ENCODE peak calls at places on chromosomes 2 and 18, in seven cellular contexts. L is SW480, Z is psoas muscle, F is GM23248, Y is dorsolateral prefrontal cortex, V is sciatic nerve, G is MCF 10A. D is an unnamed sample.

GRCh38 chr2:280655-281110 is 7.2 kb downstream of the ALKAL2 start:
- DNase-seq in L (no peak), Z (no peak), F (no peak), Y (no peak), V (no peak), G (no peak), D (no peak)

GRCh38 chr2:149040451-149040850 is 2.0 kb downstream of the LYPD6B start:
- DNase-seq in L (peak), Z (no peak), F (peak), Y (no peak), V (no peak), G (peak), D (peak)

GRCh38 chr18:47830772-47831171 is 99.7 kb downstream of the SMAD2 start:
- DNase-seq in L (no peak), Z (no peak), F (no peak), Y (no peak), V (no peak), G (no peak), D (no peak)

GRCh38 chr2:224948859-224949258 is 93.4 kb downstream of the DOCK10 start:
- DNase-seq in L (no peak), Z (no peak), F (peak), Y (no peak), V (no peak), G (peak), D (peak)

GRCh38 chr2:217387776-217388381 is 528.0 kb upstream of the TNP1 start:
- DNase-seq in L (peak), Z (no peak), F (no peak), Y (no peak), V (no peak), G (no peak), D (no peak)

GRCh38 chr2:36655456-36655855 is 41.1 kb upstream of the VIT start:
- DNase-seq in L (no peak), Z (no peak), F (peak), Y (no peak), V (no peak), G (no peak), D (peak)

GRCh38 chr2:74481961-74482800 is 617 bp downstream of the CCDC142 start:
- DNase-seq in L (peak), Z (no peak), F (peak), Y (no peak), V (no peak), G (peak), D (no peak)

GRCh38 chr2:69453475-69454129 is 16.4 kb upstream of the NFU1 start:
- DNase-seq in L (no peak), Z (no peak), F (no peak), Y (no peak), V (no peak), G (no peak), D (no peak)

GRCh38 chr2:133434962-133435668 is 133.1 kb downstream of the NCKAP5 start:
- DNase-seq in L (no peak), Z (no peak), F (peak), Y (no peak), V (no peak), G (peak), D (no peak)

GRCh38 chr2:119292226-119292625 is 68.6 kb downstream of the STEAP3 start:
- DNase-seq in L (no peak), Z (no peak), F (no peak), Y (no peak), V (no peak), G (no peak), D (no peak)

GRCh38 chr2:191835539-191836350 is 11.1 kb downstream of the CAVIN2 start:
- DNase-seq in L (no peak), Z (no peak), F (peak), Y (no peak), V (no peak), G (no peak), D (no peak)

GRCh38 chr2:236342951-236343350 is 78.7 kb upstream of the ASB18 start:
- DNase-seq in L (no peak), Z (no peak), F (no peak), Y (no peak), V (no peak), G (no peak), D (no peak)

GRCh38 chr18:12307871-12308385 is at the start of gene TUBB6:
- DNase-seq in L (peak), Z (peak), F (peak), Y (no peak), V (peak), G (peak), D (no peak)

GRCh38 chr18:66601649-66602048 is 2.2 kb downstream of the CDH19 start:
- DNase-seq in L (no peak), Z (no peak), F (no peak), Y (no peak), V (no peak), G (no peak), D (no peak)

D was measured in COLO829.